ENCODE peak calls at places on chromosome 20, in seven cellular contexts. F is transverse colon, L is prostate gland, T is IMR-90, Q is A549, E is GM12878, A is ovary. R is an unnamed sample.

GRCh38 chr20:32930181-32930580 is 71.5 kb downstream of the EFCAB8 start:
- DNase-seq in F (no peak), L (no peak), T (no peak), Q (no peak), E (no peak), A (no peak), R (no peak)

GRCh38 chr20:21557246-21557982 is 43.5 kb upstream of the NKX2-2 start:
- DNase-seq in F (no peak), L (no peak), T (no peak), Q (no peak), E (no peak), A (no peak), R (no peak)

GRCh38 chr20:48384147-48384818 is 443.5 kb downstream of the PREX1 start:
- DNase-seq in F (no peak), L (no peak), T (no peak), Q (no peak), E (no peak), A (no peak), R (no peak)

GRCh38 chr20:13382786-13383185 is 161.7 kb downstream of the ISM1 start:
- DNase-seq in F (no peak), L (no peak), T (no peak), Q (no peak), E (no peak), A (no peak), R (no peak)

GRCh38 chr20:4713401-4713800 is 8.3 kb upstream of the PRND start:
- DNase-seq in F (no peak), L (no peak), T (no peak), Q (no peak), E (no peak), A (no peak), R (no peak)

GRCh38 chr20:63969851-63970713 is at the start of gene ZNF512B:
- DNase-seq in F (peak; percentile 59), L (peak; percentile 57), T (peak; percentile 50), Q (peak; percentile 67), E (no peak), A (peak; percentile 80), R (peak; percentile 69)

GRCh38 chr20:16241911-16242310 is 331.3 kb downstream of the KIF16B start:
- DNase-seq in F (no peak), L (no peak), T (no peak), Q (no peak), E (no peak), A (no peak), R (no peak)

GRCh38 chr20:49394264-49394663 is 88.2 kb downstream of the KCNB1 start:
- DNase-seq in F (no peak), L (no peak), T (peak; percentile 2), Q (no peak), E (no peak), A (no peak), R (peak; percentile 52)

GRCh38 chr20:10648651-10649050 is 25.1 kb downstream of the JAG1 start:
- DNase-seq in F (peak; percentile 1), L (no peak), T (peak; percentile 91), Q (no peak), E (peak; percentile 28), A (peak; percentile 1), R (no peak)

GRCh38 chr20:49616154-49617007 is 48.4 kb upstream of the PTGIS start:
- DNase-seq in F (no peak), L (no peak), T (no peak), Q (no peak), E (no peak), A (no peak), R (no peak)

GRCh38 chr20:9532069-9532809 is 17.8 kb downstream of the LAMP5 start:
- DNase-seq in F (no peak), L (no peak), T (no peak), Q (no peak), E (no peak), A (no peak), R (no peak)

GRCh38 chr20:19260412-19261090 is 48.1 kb downstream of the SLC24A3 start:
- DNase-seq in F (no peak), L (no peak), T (no peak), Q (no peak), E (no peak), A (no peak), R (no peak)

GRCh38 chr20:33999025-33999629 is 5.4 kb downstream of the RALY start:
- DNase-seq in F (no peak), L (no peak), T (peak; percentile 73), Q (no peak), E (no peak), A (no peak), R (no peak)

GRCh38 chr20:61569836-61570235 is 317.8 kb downstream of the CDH4 start:
- DNase-seq in F (no peak), L (no peak), T (no peak), Q (no peak), E (no peak), A (no peak), R (no peak)

GRCh38 chr20:24303393-24303792 is 166.0 kb upstream of the SYNDIG1 start:
- DNase-seq in F (no peak), L (no peak), T (no peak), Q (no peak), E (no peak), A (no peak), R (no peak)

GRCh38 chr20:32111287-32111686 is 1.8 kb downstream of the TM9SF4 start:
- DNase-seq in F (no peak), L (no peak), T (no peak), Q (no peak), E (no peak), A (no peak), R (no peak)

GRCh38 chr20:45341939-45342862 is 6.0 kb downstream of the SDC4 start:
- DNase-seq in F (peak; percentile 53), L (peak; percentile 86), T (peak; percentile 74), Q (no peak), E (no peak), A (peak; percentile 48), R (peak; percentile 64)

GRCh38 chr20:17140894-17141293 is 85.9 kb upstream of the PCSK2 start:
- DNase-seq in F (no peak), L (no peak), T (no peak), Q (no peak), E (no peak), A (no peak), R (no peak)

GRCh38 chr20:8161262-8162071 is 29.4 kb downstream of the PLCB1 start:
- DNase-seq in F (no peak), L (no peak), T (peak; percentile 23), Q (no peak), E (no peak), A (no peak), R (no peak)

GRCh38 chr20:34388678-34389077 is 25.6 kb downstream of the ITCH start:
- DNase-seq in F (no peak), L (no peak), T (no peak), Q (no peak), E (no peak), A (no peak), R (no peak)

GRCh38 chr20:43300887-43301286 is 111.2 kb upstream of the PTPRT start:
- DNase-seq in F (no peak), L (no peak), T (no peak), Q (no peak), E (no peak), A (no peak), R (no peak)

GRCh38 chr20:35732644-35732982 is 9.4 kb downstream of the RBM39 start:
- DNase-seq in F (no peak), L (no peak), T (no peak), Q (no peak), E (no peak), A (no peak), R (no peak)
- H3K4me1 ChIP-seq in F (peaks cover 13% of the 10 kb centered on the region), L (peaks cover 3% of the 10 kb centered on the region), T (peaks cover 2% of the 10 kb centered on the region), Q (peaks cover 60% of the 10 kb centered on the region), E (no peaks in the 10 kb centered on the region), A (peaks cover 11% of the 10 kb centered on the region), R (peaks cover 8% of the 10 kb centered on the region)

GRCh38 chr20:39829713-39830112 is 859.3 kb downstream of the MAFB start:
- DNase-seq in F (no peak), L (no peak), T (no peak), Q (no peak), E (peak; percentile 72), A (no peak), R (no peak)
- TF ChIP-seq POLR2A in F (no peak), L (no peak), T (no peak), Q (no peak), E (no peak), A (no peak), R (no peak)

DNA sequence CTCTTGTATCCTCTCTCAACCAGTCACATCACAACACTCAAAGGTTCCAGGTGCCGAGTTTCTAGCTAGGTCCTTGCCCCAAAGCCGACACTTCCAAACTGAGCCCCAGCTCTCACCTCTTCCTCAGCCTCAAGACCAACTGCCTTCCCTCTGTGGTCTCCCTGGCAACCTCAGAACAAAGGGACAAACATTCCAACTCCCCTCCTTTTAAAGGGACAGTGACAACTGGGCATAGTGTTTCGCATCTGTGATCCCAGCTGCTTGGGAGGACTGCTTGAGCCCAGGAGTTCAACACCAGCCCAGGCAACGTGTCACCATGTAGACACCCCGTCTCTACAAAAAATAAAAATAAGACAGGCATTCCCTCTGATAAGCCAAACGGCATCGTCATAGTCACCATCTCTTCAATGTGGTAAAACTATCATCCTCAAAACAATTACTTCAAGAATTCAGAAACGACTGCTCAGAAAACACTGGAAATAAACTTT is 11.3 kb downstream of the DIDO1 start:
- DNase-seq in F (no peak), L (no peak), T (peak; percentile 19), Q (peak; percentile 63), E (no peak), A (no peak), R (no peak)
- H3K4me1 ChIP-seq in F (peaks cover 35% of the 10 kb centered on the region), L (peaks cover 15% of the 10 kb centered on the region), T (peaks cover 12% of the 10 kb centered on the region), Q (peaks cover 39% of the 10 kb centered on the region), E (peaks cover 27% of the 10 kb centered on the region), A (peaks cover 18% of the 10 kb centered on the region), R (peaks cover 22% of the 10 kb centered on the region)

GRCh38 chr20:47360207-47360488 is 3.6 kb upstream of the ZMYND8 start:
- DNase-seq in F (peak; percentile 53), L (peak; percentile 90), T (peak; percentile 64), Q (peak; percentile 43), E (no peak), A (no peak), R (peak; percentile 73)

GRCh38 chr20:47358052-47358671 is 1.7 kb upstream of the ZMYND8 start:
- DNase-seq in F (no peak), L (no peak), T (no peak), Q (no peak), E (no peak), A (no peak), R (no peak)

GRCh38 chr20:47358672-47359532 is 2.4 kb upstream of the ZMYND8 start:
- DNase-seq in F (peak; percentile 88), L (peak; percentile 95), T (peak; percentile 90), Q (peak; percentile 32), E (no peak), A (peak; percentile 68), R (peak; percentile 68)

GRCh38 chr20:47360489-47361267 is 4.2 kb upstream of the ZMYND8 start:
- DNase-seq in F (peak; percentile 77), L (peak; percentile 85), T (peak; percentile 98), Q (peak; percentile 51), E (no peak), A (peak; percentile 91), R (peak; percentile 82)

DNA sequence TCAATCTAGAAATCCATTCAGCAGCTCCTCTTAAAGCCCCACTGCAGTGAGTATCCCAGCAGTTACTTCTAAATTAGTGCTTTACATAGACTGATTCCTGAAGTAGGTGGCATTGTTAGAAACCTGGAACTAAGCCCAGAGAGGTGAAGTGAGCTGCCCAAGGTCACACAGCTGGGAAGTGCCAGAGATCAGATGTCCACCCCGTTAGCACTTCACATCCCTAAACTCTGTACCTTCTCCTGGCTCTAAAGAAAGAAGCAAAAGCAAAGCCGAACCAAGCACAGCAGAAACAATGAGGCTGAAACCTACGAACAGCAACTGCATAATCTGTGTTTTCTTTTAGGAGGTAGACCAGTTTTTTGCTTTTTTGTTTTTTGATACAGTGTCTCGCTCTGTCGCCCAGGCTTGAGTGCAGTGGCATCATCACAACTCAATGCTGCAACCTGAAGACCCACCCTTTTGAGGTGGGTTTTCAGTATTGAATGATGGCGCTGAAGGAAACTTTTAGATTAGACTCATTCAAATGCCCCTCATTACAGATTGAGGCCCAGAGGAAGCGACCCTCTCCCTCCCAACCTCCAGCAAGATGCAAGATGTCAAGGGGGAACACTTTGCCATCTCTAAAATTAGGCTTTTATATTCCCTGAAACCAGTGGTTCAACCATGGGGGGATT is 3.2 kb upstream of the ZMYND8 start:
- DNase-seq in F (no peak), L (no peak), T (no peak), Q (no peak), E (no peak), A (no peak), R (no peak)
- TF ChIP-seq POLR2A in F (no peak), L (no peak), T (no peak), Q (no peak), E (no peak), A (no peak), R (no peak)